ENCODE peak calls at places on chromosomes 11 and 22, in eight cellular contexts. C, F, Z, S, Y, E, G and X are unnamed samples.

GRCh38 chr22:37998543-37998942 is 14.2 kb upstream of the SOX10 start:
- DNase-seq in Z (no peak), S (no peak), F (no peak), C (no peak), Y (peak), G (no peak), E (no peak), X (no peak)

GRCh38 chr22:17314472-17314871 is 54.8 kb upstream of the CECR2 start:
- DNase-seq in Y (no peak), G (no peak), C (no peak), S (no peak), F (no peak), E (no peak), Z (no peak), X (no peak)

GRCh38 chr11:1482581-1483444 is 3.8 kb downstream of the MOB2 start:
- DNase-seq in F (no peak), Z (no peak), Y (no peak), S (no peak), C (peak), E (no peak), G (no peak), X (no peak)

GRCh38 chr11:101127699-101128570 is 1.7 kb downstream of the PGR start:
- DNase-seq in C (peak), E (no peak), Y (peak), Z (no peak), G (no peak), F (no peak), S (peak), X (no peak)

GRCh38 chr11:8259316-8259995 is 4.2 kb downstream of the LMO1 start:
- DNase-seq in E (no peak), Y (no peak), Z (no peak), C (peak), S (peak), G (no peak), F (no peak), X (no peak)

GRCh38 chr11:67662806-67663514 is 11.5 kb downstream of the ALDH3B2 start:
- DNase-seq in F (no peak), S (peak), G (no peak), E (no peak), Y (no peak), C (peak), Z (no peak), X (no peak)

GRCh38 chr11:64919627-64920026 is 2.6 kb upstream of the ATG2A start:
- DNase-seq in G (no peak), S (no peak), Y (no peak), E (no peak), C (no peak), Z (no peak), F (no peak), X (no peak)

GRCh38 chr22:19597399-19597735 is 73.2 kb upstream of the CLDN5 start:
- DNase-seq in S (no peak), Z (peak), F (no peak), E (no peak), G (peak), Y (no peak), C (no peak), X (no peak)

GRCh38 chr22:33357894-33358440 is 299.8 kb upstream of the SYN3 start:
- DNase-seq in C (no peak), Y (no peak), Z (no peak), S (no peak), F (no peak), E (no peak), G (no peak), X (no peak)

GRCh38 chr11:45148276-45148675 is 1.8 kb downstream of the PRDM11 start:
- DNase-seq in E (no peak), G (no peak), C (no peak), S (no peak), F (no peak), Y (no peak), Z (no peak), X (no peak)

GRCh38 chr11:126246636-126247035 is 22.1 kb downstream of the SRPRA start:
- DNase-seq in E (peak), F (no peak), C (no peak), Z (peak), S (no peak), Y (no peak), G (no peak), X (no peak)

GRCh38 chr11:87300640-87301381 is 263.1 kb downstream of the TMEM135 start:
- DNase-seq in Y (no peak), S (no peak), E (no peak), F (peak), G (peak), C (no peak), Z (no peak), X (no peak)

GRCh38 chr22:25420925-25421904 is 143.3 kb upstream of the GRK3 start:
- DNase-seq in Y (no peak), F (no peak), E (no peak), G (no peak), C (no peak), S (no peak), Z (no peak), X (no peak)

GRCh38 chr11:31264834-31265233 is 104.7 kb downstream of the DCDC1 start:
- DNase-seq in Z (no peak), F (no peak), Y (no peak), S (no peak), C (no peak), G (no peak), E (no peak), X (no peak)

GRCh38 chr11:44080951-44081350 is 14.5 kb upstream of the EXT2 start:
- DNase-seq in Y (no peak), E (no peak), S (no peak), Z (no peak), G (no peak), C (no peak), F (no peak), X (no peak)

GRCh38 chr22:22111267-22111751 is 128.7 kb upstream of the TOP3B start:
- DNase-seq in Y (no peak), E (peak), G (peak), C (no peak), Z (no peak), F (peak), S (no peak), X (peak)

GRCh38 chr11:5285703-5286102 is 16.0 kb upstream of the HBE1 start:
- DNase-seq in Y (no peak), S (no peak), G (no peak), C (no peak), Z (no peak), F (no peak), E (no peak), X (no peak)

GRCh38 chr11:47924184-47924671 is 56.1 kb upstream of the PTPRJ start:
- DNase-seq in E (no peak), F (peak), S (no peak), G (no peak), Y (no peak), C (peak), Z (peak), X (peak)

GRCh38 chr22:21624120-21624879 is 5.5 kb downstream of the YDJC start:
- DNase-seq in Z (no peak), C (no peak), S (no peak), F (peak), E (peak), G (peak), Y (no peak), X (no peak)

GRCh38 chr11:77270921-77271320 is 30.6 kb downstream of the GDPD4 start:
- DNase-seq in S (no peak), F (no peak), Z (no peak), G (no peak), Y (no peak), E (no peak), C (no peak), X (no peak)

GRCh38 chr11:117426297-117426685 is 98.6 kb downstream of the CEP164 start:
- DNase-seq in Z (peak), C (peak), S (no peak), E (peak), F (peak), G (peak), Y (peak), X (peak)

GRCh38 chr11:6653656-6654055 is 2.0 kb downstream of the DCHS1 start:
- DNase-seq in S (no peak), Y (no peak), E (no peak), G (no peak), Z (no peak), C (no peak), F (no peak), X (no peak)

GRCh38 chr11:6298605-6299004 is 21.7 kb downstream of the CAVIN3 start:
- DNase-seq in G (peak), C (peak), Y (no peak), S (no peak), Z (peak), E (peak), F (peak), X (no peak)

GRCh38 chr11:70826950-70827349 is 425.4 kb downstream of the SHANK2 start:
- DNase-seq in Z (no peak), S (no peak), Y (no peak), F (no peak), C (no peak), E (no peak), G (no peak), X (no peak)

GRCh38 chr11:59425131-59425530 is 1.1 kb downstream of the OR5A2 start:
- DNase-seq in S (no peak), Y (no peak), C (no peak), E (no peak), G (no peak), Z (no peak), F (no peak), X (no peak)

GRCh38 chr11:10379022-10379421 is 74.1 kb downstream of the ADM start:
- DNase-seq in S (no peak), E (peak), C (no peak), Y (no peak), F (peak), G (no peak), Z (peak), X (no peak)

GRCh38 chr11:112570335-112570734 is 309.7 kb upstream of the PLET1 start:
- DNase-seq in E (no peak), F (no peak), Z (no peak), S (no peak), Y (no peak), G (no peak), C (no peak), X (no peak)

GRCh38 chr11:64868904-64869570 is 9.4 kb downstream of the EHD1 start:
- DNase-seq in Z (peak), F (peak), Y (no peak), G (peak), C (no peak), E (peak), S (no peak), X (no peak)

GRCh38 chr11:64856382-64857227 is 12.2 kb upstream of the CDC42BPG start:
- DNase-seq in G (no peak), F (peak), Z (peak), Y (peak), S (no peak), C (peak), E (peak), X (no peak)

GRCh38 chr11:122676638-122677037 is 21.1 kb downstream of the UBASH3B start:
- DNase-seq in E (no peak), S (no peak), C (no peak), F (no peak), Y (peak), Z (no peak), G (no peak), X (no peak)

GRCh38 chr22:50621948-50622722 is 5.8 kb downstream of the ARSA start:
- DNase-seq in Z (no peak), E (no peak), S (no peak), G (peak), C (peak), Y (peak), F (no peak), X (no peak)

GRCh38 chr11:118051136-118051610 is 25.7 kb upstream of the TMPRSS4 start:
- DNase-seq in C (no peak), Y (no peak), F (no peak), Z (no peak), G (no peak), E (no peak), S (peak), X (no peak)

GRCh38 chr11:57801185-57801490 is 39.5 kb downstream of the CTNND1 start:
- DNase-seq in F (no peak), S (no peak), E (no peak), C (no peak), G (peak), Y (no peak), Z (peak), X (no peak)

GRCh38 chr11:15229069-15229468 is 114.3 kb downstream of the INSC start:
- DNase-seq in G (no peak), E (no peak), C (no peak), F (no peak), Z (no peak), S (no peak), Y (no peak), X (no peak)

GRCh38 chr22:50201191-50202129 is 649 bp downstream of the SELENOO start:
- DNase-seq in E (no peak), S (no peak), C (no peak), Z (no peak), F (no peak), Y (no peak), G (peak), X (no peak)

GRCh38 chr11:114610984-114611944 is 15.7 kb upstream of the NXPE4 start:
- DNase-seq in S (no peak), E (peak), C (no peak), Y (no peak), Z (no peak), F (peak), G (no peak), X (no peak)
- TF ChIP-seq CTCF in S (no peak), E (peak), C (peak), Y (no peak), Z (no peak), F (peak), G (no peak), X (peak)

GRCh38 chr11:130452941-130453340 is 4.5 kb downstream of the ADAMTS15 start:
- DNase-seq in G (no peak), S (no peak), F (no peak), Z (no peak), E (no peak), C (no peak), Y (no peak), X (no peak)

GRCh38 chr11:130452171-130452570 is 3.7 kb downstream of the ADAMTS15 start:
- DNase-seq in Y (no peak), Z (no peak), F (no peak), G (no peak), C (no peak), E (no peak), S (no peak), X (no peak)

GRCh38 chr11:130449996-130450419 is 1.6 kb downstream of the ADAMTS15 start:
- DNase-seq in Z (no peak), C (peak), S (peak), F (peak), Y (peak), G (no peak), E (peak), X (no peak)

GRCh38 chr11:130449246-130449990 is 973 bp downstream of the ADAMTS15 start:
- DNase-seq in C (peak), S (no peak), E (no peak), Z (no peak), Y (no peak), G (no peak), F (no peak), X (no peak)

GRCh38 chr11:130451261-130452019 is 3.0 kb downstream of the ADAMTS15 start:
- DNase-seq in C (no peak), Z (no peak), S (no peak), Y (no peak), E (peak), G (no peak), F (peak), X (no peak)
- H3K4me3 ChIP-seq in C (peak), Z (no peak), S (peak), Y (peak), E (peak), G (no peak), F (peak), X (no peak)

GRCh38 chr11:313787-314547 is at the start of gene IFITM1:
- DNase-seq in F (peak), C (peak), Z (peak), S (no peak), E (peak), Y (no peak), G (peak), X (no peak)
- TF ChIP-seq CTCF in F (no peak), C (no peak), Z (no peak), S (no peak), E (no peak), Y (no peak), G (peak), X (no peak)

DNA sequence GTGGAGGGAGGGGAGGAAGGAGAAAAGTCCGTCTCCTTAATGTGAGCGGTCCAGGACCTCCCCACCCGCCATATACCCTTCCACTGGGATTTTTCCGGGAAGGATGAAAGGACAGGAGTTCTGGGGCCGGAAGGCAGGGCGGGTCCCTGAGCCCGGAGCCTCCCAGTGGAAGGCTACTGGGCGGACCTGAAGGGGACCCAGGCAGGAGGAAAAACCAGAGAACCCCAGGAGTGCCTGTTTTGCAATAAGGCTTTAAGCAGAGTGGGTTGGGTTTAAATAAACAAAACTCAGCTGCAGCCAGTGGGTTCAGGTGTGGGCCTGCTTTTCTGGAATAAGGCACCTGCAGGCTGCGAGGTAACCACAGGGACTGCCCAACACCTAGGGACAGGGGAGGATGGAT is 1.7 kb upstream of the CELSR1 start:
- DNase-seq in S (no peak), C (peak), F (no peak), Y (no peak), E (no peak), Z (no peak), G (no peak), X (no peak)
- H3K4me3 ChIP-seq in S (peak), C (peak), F (no peak), Y (no peak), E (no peak), Z (no peak), G (no peak), X (peak)

GRCh38 chr11:91261513-91261912 is 963.1 kb upstream of the FAT3 start:
- DNase-seq in S (no peak), G (no peak), Y (no peak), F (no peak), E (no peak), C (no peak), Z (no peak), X (no peak)
- TF ChIP-seq CTCF in S (no peak), G (peak), Y (no peak), F (no peak), E (no peak), C (no peak), Z (no peak), X (no peak)

GRCh38 chr22:36330655-36331305 is 57.0 kb downstream of the MYH9 start:
- DNase-seq in Z (peak), E (peak), G (no peak), C (no peak), S (no peak), Y (no peak), F (peak), X (no peak)
- H3K4me3 ChIP-seq in Z (no peak), E (no peak), G (peak), C (peak), S (peak), Y (no peak), F (no peak), X (no peak)

GRCh38 chr11:33259869-33260268 is 2.7 kb downstream of the HIPK3 start:
- DNase-seq in F (no peak), C (no peak), Y (no peak), S (no peak), E (no peak), G (no peak), Z (peak), X (no peak)

GRCh38 chr11:33258631-33259184 is 1.5 kb downstream of the HIPK3 start:
- DNase-seq in F (peak), S (no peak), G (peak), E (peak), C (no peak), Y (no peak), Z (peak), X (peak)

GRCh38 chr11:33257160-33257896 is at the start of gene HIPK3:
- DNase-seq in Y (peak), Z (peak), E (peak), G (peak), S (peak), C (peak), F (peak), X (no peak)

GRCh38 chr11:33256808-33257159 is 397 bp upstream of the HIPK3 start:
- DNase-seq in E (no peak), S (no peak), Z (no peak), G (no peak), Y (no peak), C (no peak), F (no peak), X (no peak)

DNA sequence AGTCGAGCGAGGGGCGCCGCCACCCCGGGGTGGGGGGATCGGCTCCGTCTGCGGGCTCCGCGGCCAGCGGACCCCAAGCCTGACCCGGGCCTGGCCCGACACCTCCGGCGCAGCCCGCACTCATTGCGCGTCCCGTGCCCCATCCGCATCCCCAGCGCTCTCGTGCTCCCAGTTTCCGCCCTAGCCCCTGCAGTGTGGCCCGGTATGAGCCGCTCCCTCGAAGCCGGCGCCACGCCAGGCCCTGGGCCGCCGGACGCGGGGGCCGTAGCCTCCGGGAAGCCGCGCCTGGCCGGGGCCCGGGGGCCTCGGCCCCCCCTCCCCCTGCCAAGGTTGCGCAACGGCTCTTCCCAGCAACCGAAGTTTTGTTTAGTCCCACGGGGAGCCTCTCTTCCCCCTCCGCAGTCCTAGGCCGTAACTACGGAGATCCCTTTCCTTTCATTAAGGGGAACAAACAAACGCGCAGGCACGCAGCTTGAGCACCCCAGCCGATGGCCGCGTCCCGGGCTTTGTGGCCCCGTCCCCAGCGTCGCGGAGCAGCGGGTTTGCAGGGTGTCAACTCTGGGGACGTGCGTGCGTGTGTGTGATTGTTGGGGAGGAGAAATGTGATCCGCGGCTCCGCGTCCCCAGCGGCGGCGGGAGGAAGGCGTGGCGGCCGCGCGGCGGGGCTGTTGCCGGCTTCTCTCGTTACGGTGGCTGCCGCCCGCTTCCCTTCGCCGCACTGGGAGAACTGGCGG is 883 bp downstream of the HIPK3 start:
- DNase-seq in Y (peak), Z (peak), S (peak), E (peak), C (peak), F (peak), G (peak), X (peak)
- TF ChIP-seq CTCF in Y (peak), Z (peak), S (no peak), E (no peak), C (peak), F (peak), G (peak), X (peak)